ENCODE peak calls at places on chromosomes 13 and 19, in five cellular contexts. W is AG04449, B is body of pancreas, H is endodermal cell, Q is aorta. M is an unnamed sample.
A peak's percentile ranks its signal among the peaks of the same experiment; 100 is the strongest.

GRCh38 chr13:110166598-110166997 is 140.4 kb downstream of the COL4A1 start:
- DNase-seq in W (no peak), Q (no peak), H (peak; percentile 23), B (no peak), M (no peak)

GRCh38 chr13:112605531-112605990 is 17.6 kb upstream of the TUBGCP3 start:
- DNase-seq in Q (no peak), H (no peak), B (no peak), W (no peak), M (no peak)

GRCh38 chr19:46783670-46784069 is 4.7 kb downstream of the SLC1A5 start:
- DNase-seq in H (no peak), B (no peak), W (no peak), Q (no peak), M (no peak)

GRCh38 chr19:18373892-18374629 is 11.9 kb upstream of the GDF15 start:
- DNase-seq in Q (peak; percentile 96), H (peak; percentile 99), W (peak; percentile 91), B (peak; percentile 93), M (peak; percentile 67)

GRCh38 chr19:22606954-22607652 is 27.0 kb upstream of the ZNF492 start:
- DNase-seq in B (no peak), Q (no peak), W (no peak), H (no peak), M (no peak)

GRCh38 chr19:47228937-47229673 is 1.9 kb downstream of the BBC3 start:
- DNase-seq in Q (no peak), B (no peak), W (no peak), H (peak; percentile 62), M (peak; percentile 29)

GRCh38 chr19:52584686-52585085 is 14.6 kb downstream of the ZNF701 start:
- DNase-seq in W (no peak), H (no peak), Q (no peak), B (peak; percentile 19), M (no peak)

GRCh38 chr13:78254113-78254512 is 335.5 kb upstream of the EDNRB start:
- DNase-seq in Q (no peak), B (no peak), H (no peak), W (no peak), M (no peak)

GRCh38 chr13:26508885-26509284 is 48.6 kb upstream of the WASF3 start:
- DNase-seq in Q (peak; percentile 90), H (no peak), W (no peak), B (peak; percentile 47), M (no peak)

GRCh38 chr19:18208098-18208951 is 4.5 kb upstream of the RAB3A start:
- DNase-seq in Q (peak; percentile 83), B (peak; percentile 20), W (no peak), H (peak; percentile 87), M (peak; percentile 67)

GRCh38 chr19:22595918-22596341 is 38.2 kb upstream of the ZNF492 start:
- DNase-seq in B (peak; percentile 19), W (no peak), Q (peak; percentile 83), H (no peak), M (no peak)

GRCh38 chr13:24045456-24045996 is 115.0 kb upstream of the SPATA13 start:
- DNase-seq in W (no peak), Q (no peak), H (no peak), B (no peak), M (no peak)

GRCh38 chr13:80010846-80011245 is 330.1 kb downstream of the SPRY2 start:
- DNase-seq in H (no peak), W (no peak), B (no peak), Q (no peak), M (no peak)

GRCh38 chr13:51643114-51643881 is 59.0 kb downstream of the WDFY2 start:
- DNase-seq in W (peak; percentile 80), Q (no peak), H (peak; percentile 11), B (no peak), M (no peak)

GRCh38 chr19:9916719-9917118 is 19.6 kb downstream of the OLFM2 start:
- DNase-seq in W (no peak), H (no peak), Q (no peak), B (no peak), M (no peak)

GRCh38 chr19:485583-486236 is 10.6 kb upstream of the MADCAM1 start:
- DNase-seq in Q (no peak), W (no peak), H (peak; percentile 74), B (peak; percentile 75), M (no peak)

GRCh38 chr13:114194853-114195252 is 15.8 kb downstream of the CFAP97D2 start:
- DNase-seq in Q (no peak), W (no peak), H (peak; percentile 28), B (no peak), M (no peak)

GRCh38 chr13:51333421-51333820 is 6.1 kb upstream of the SERPINE3 start:
- DNase-seq in H (no peak), Q (no peak), W (no peak), B (no peak), M (no peak)

GRCh38 chr13:28001837-28002473 is 13.5 kb upstream of the URAD start:
- DNase-seq in B (no peak), H (no peak), Q (no peak), W (no peak), M (peak; percentile 36)
- H3K4me3 ChIP-seq in B (no peak overlapping the region), H (no peak overlapping the region), Q (no peak overlapping the region), W (no peak overlapping the region), M (no peak overlapping the region)

DNA sequence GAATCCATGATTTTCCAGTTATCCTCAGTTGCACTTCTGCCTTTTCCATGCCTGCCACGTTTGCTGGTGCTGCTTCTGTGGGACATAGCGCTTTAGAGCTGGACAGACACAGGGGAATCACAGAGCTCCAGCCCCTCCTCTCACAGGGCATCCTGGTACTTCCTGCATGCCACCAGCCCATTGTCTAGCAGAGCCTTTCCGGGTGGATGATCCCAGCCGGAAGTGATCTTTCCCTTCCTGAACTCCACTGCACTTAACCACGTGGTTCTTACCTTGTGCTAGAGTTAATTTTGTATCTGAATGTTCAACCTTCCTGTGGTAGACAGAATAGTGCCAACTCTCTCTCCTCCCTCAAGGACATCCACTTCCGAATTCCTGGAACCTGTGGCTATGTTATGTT is 12.6 kb upstream of the OLFM4 start:
- DNase-seq in Q (no peak), W (no peak), H (no peak), B (no peak), M (no peak)
- H3K4me3 ChIP-seq in Q (no peak overlapping the region), W (no peak overlapping the region), H (no peak overlapping the region), B (no peak overlapping the region), M (no peak overlapping the region)

GRCh38 chr19:2385053-2385721 is 25.1 kb downstream of the TMPRSS9 start:
- DNase-seq in B (peak; percentile 55), H (peak; percentile 93), W (peak; percentile 21), Q (no peak), M (peak; percentile 80)
- H3K4me3 ChIP-seq in B (no peak overlapping the region), H (no peak overlapping the region), W (peak overlapping the region; percentile 41), Q (no peak overlapping the region), M (peak overlapping the region; percentile 25)

DNA sequence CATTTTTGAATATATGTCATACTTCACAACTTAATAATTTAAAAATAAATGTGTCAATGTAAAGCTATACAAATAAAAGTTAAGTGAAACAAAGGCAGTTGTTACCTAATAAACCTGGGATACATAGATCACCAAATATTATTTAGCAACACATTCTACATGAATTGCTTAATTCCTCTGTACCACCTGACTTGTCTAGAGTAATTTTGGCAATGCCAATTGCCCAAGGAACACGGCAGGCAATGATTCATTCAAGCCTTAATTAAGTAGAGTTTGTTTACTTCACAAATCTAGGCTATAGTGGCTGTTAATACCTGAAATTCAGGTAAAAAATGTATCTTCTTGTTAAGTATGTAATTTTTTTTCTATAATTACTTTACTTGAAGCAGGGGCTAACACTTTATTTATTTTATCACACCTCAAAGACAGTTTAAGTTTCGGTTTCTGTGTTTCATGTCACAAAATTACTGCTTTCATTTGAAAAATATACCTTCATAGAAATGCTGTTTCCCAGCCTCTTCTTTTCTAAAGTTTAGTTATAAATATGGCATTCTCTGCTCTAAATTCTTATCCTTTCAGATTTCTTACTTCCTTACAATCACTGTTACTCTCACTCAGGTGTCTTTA is 705.7 kb downstream of the SLITRK5 start:
- DNase-seq in B (no peak), Q (no peak), H (no peak), W (no peak), M (no peak)
- H3K4me3 ChIP-seq in B (no peak overlapping the region), Q (no peak overlapping the region), H (no peak overlapping the region), W (no peak overlapping the region), M (no peak overlapping the region)

GRCh38 chr13:59890064-59890463 is 273.7 kb downstream of the DIAPH3 start:
- DNase-seq in W (no peak), H (no peak), B (no peak), Q (no peak), M (no peak)
- H3K4me3 ChIP-seq in W (no peak overlapping the region), H (no peak overlapping the region), B (no peak overlapping the region), Q (no peak overlapping the region), M (no peak overlapping the region)

DNA sequence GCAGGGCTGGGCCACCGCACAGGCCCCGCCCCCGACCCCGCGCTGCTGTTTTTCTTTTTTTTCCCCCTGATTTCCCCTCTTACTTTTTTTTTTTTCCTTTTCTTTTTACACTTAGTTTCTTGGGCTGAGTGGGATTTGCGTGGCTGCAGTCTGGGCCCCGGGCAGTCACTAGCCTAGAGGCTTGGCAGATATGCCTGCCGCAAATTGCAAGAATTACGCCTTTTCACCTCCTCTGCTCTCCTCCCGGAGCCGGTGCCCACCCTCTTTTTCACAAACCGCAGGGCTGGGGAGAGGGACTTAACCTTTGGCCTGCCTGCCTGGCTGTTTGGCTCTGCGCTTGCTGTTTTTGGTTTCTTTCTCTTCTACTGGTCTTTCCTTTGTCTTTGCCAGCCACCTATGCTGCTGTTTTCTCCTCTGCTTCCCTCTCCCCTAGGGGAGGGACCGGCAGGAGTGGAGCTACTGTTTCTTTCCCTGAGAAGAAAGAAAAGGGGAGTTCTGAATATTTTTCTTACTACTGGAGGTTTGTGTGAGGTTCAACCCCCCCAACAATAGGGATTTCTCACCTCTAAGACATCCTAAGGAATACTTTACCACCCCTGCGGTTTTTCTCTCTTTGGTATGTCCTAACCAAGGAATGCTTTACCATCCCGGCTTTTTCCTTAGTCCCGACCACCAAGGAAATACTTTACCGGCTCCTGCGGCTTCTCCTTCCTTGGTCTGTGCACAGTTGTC is 11.0 kb downstream of the ZNF552 start:
- DNase-seq in W (peak; percentile 77), Q (no peak), B (no peak), H (peak; percentile 89), M (no peak)
- H3K4me3 ChIP-seq in W (peak overlapping the region; percentile 74), Q (peak overlapping the region; percentile 11), B (peak overlapping the region; percentile 13), H (peak overlapping the region; percentile 83), M (no peak overlapping the region)

GRCh38 chr13:99656843-99657506 is 155.7 kb downstream of the TM9SF2 start:
- DNase-seq in B (no peak), W (no peak), Q (no peak), H (no peak), M (no peak)

GRCh38 chr13:99658266-99658991 is 157.2 kb downstream of the TM9SF2 start:
- DNase-seq in W (no peak), H (peak; percentile 89), B (peak; percentile 24), Q (peak; percentile 82), M (peak; percentile 19)

GRCh38 chr13:99659234-99659633 is 158.0 kb downstream of the TM9SF2 start:
- DNase-seq in H (no peak), Q (no peak), B (no peak), W (no peak), M (no peak)

GRCh38 chr13:99656092-99656745 is 154.9 kb downstream of the TM9SF2 start:
- DNase-seq in H (peak; percentile 95), W (no peak), B (peak; percentile 81), Q (peak; percentile 83), M (peak; percentile 78)

GRCh38 chr13:99657848-99658265 is 156.6 kb downstream of the TM9SF2 start:
- DNase-seq in H (peak; percentile 86), Q (no peak), W (no peak), B (peak; percentile 22), M (no peak)
- H3K4me3 ChIP-seq in H (peak overlapping the region; percentile 57), Q (peak overlapping the region; percentile 42), W (peak overlapping the region; percentile 44), B (no peak overlapping the region), M (no peak overlapping the region)

DNA sequence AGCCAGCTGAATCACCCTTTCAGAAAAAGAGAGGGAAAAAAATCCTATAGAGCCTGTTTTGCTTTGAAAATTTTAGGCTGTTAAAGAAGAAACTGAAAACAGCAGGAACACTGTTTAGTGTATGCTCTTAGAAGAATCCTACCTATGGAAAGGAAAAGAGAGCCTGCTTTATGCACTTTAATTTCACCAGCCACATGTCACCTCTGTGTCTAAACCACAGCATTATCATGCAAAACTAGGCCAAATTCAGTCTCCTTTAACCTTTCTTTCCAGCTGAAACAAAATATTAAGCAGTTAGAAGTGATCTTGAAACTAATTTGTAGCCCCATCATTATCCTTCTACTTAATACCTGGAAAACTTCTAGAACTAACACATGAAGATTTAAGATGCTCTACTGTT is 97.2 kb upstream of the MAB21L1 start:
- DNase-seq in W (no peak), H (no peak), B (no peak), Q (no peak), M (no peak)
- H3K4me3 ChIP-seq in W (no peak overlapping the region), H (no peak overlapping the region), B (no peak overlapping the region), Q (no peak overlapping the region), M (no peak overlapping the region)

M was measured in BE2C.